ENCODE peak calls at places on chromosomes 1 and 21, in five cellular contexts. U, V, Z, I and M are unnamed samples.

GRCh38 chr21:30668776-30669175 is 26.1 kb downstream of the KRTAP20-3 start:
- DNase-seq in Z (no peak), I (no peak), V (no peak), U (no peak), M (no peak)

GRCh38 chr1:246566808-246567154 is 525 bp downstream of the CNST start:
- DNase-seq in V (no peak), Z (no peak), I (no peak), U (no peak), M (no peak)

GRCh38 chr1:55375617-55376258 is 160.6 kb upstream of the USP24 start:
- DNase-seq in I (peak; percentile 70), U (peak; percentile 25), V (peak; percentile 33), Z (no peak), M (no peak)

GRCh38 chr1:236862615-236863211 is 67.6 kb downstream of the MTR start:
- DNase-seq in Z (no peak), U (no peak), V (no peak), I (no peak), M (no peak)

GRCh38 chr1:186617860-186618780 is 62.1 kb downstream of the PTGS2 start:
- DNase-seq in Z (peak; percentile 73), I (no peak), V (no peak), U (peak; percentile 34), M (peak; percentile 68)

GRCh38 chr1:119815361-119815760 is 4.1 kb upstream of the REG4 start:
- DNase-seq in I (no peak), Z (no peak), V (no peak), U (no peak), M (no peak)

GRCh38 chr1:92916899-92917298 is 44.4 kb downstream of the DIPK1A start:
- DNase-seq in V (no peak), I (no peak), U (no peak), Z (no peak), M (no peak)

GRCh38 chr1:75125161-75125681 is 9.0 kb upstream of the LHX8 start:
- DNase-seq in Z (no peak), U (no peak), I (no peak), V (no peak), M (no peak)

GRCh38 chr1:181551249-181551648 is 67.9 kb downstream of the CACNA1E start:
- DNase-seq in U (no peak), V (no peak), Z (no peak), I (peak; percentile 29), M (no peak)

GRCh38 chr1:30273456-30273855 is 449.9 kb downstream of the MATN1 start:
- DNase-seq in U (no peak), I (no peak), Z (no peak), V (peak; percentile 10), M (no peak)

GRCh38 chr1:167196185-167196584 is 24.5 kb upstream of the POU2F1 start:
- DNase-seq in Z (no peak), V (no peak), U (no peak), I (no peak), M (no peak)

GRCh38 chr1:155379180-155379876 is 58.6 kb downstream of the RUSC1 start:
- DNase-seq in U (no peak), I (peak; percentile 5), V (no peak), Z (no peak), M (no peak)

GRCh38 chr1:116769561-116769977 is 15.3 kb downstream of the CD2 start:
- DNase-seq in U (no peak), Z (no peak), V (no peak), I (no peak), M (no peak)

GRCh38 chr1:181483084-181483559 is at the start of gene CACNA1E:
- DNase-seq in I (no peak), U (no peak), Z (no peak), V (no peak), M (no peak)

GRCh38 chr1:44842763-44843655 is at the start of gene PTCH2:
- DNase-seq in I (peak; percentile 96), U (no peak), V (peak; percentile 92), Z (peak; percentile 67), M (peak; percentile 82)

GRCh38 chr1:239125027-239125426 is 261.3 kb upstream of the CHRM3 start:
- DNase-seq in Z (no peak), I (peak; percentile 3), U (no peak), V (peak; percentile 65), M (no peak)

GRCh38 chr1:72892461-72892860 is 610.1 kb upstream of the NEGR1 start:
- DNase-seq in Z (no peak), U (no peak), I (no peak), V (no peak), M (no peak)

GRCh38 chr21:42025392-42026071 is 15.4 kb upstream of the ZBTB21 start:
- DNase-seq in Z (peak; percentile 37), I (no peak), V (no peak), U (no peak), M (no peak)

GRCh38 chr1:225259542-225259941 is 168.3 kb downstream of the LBR start:
- DNase-seq in U (no peak), I (no peak), Z (no peak), V (no peak), M (no peak)

GRCh38 chr1:65317866-65318653 is 8.7 kb downstream of the DNAJC6 start:
- DNase-seq in V (no peak), Z (no peak), U (no peak), I (no peak), M (no peak)

GRCh38 chr1:7100479-7100878 is 315.2 kb downstream of the CAMTA1 start:
- DNase-seq in U (no peak), V (no peak), Z (no peak), I (no peak), M (no peak)

GRCh38 chr1:236282159-236282716 is 480 bp upstream of the ERO1B start:
- DNase-seq in Z (no peak), V (no peak), I (no peak), U (no peak), M (no peak)

GRCh38 chr1:44316231-44316759 is 38.8 kb downstream of the ERI3 start:
- DNase-seq in I (no peak), V (no peak), Z (no peak), U (no peak), M (no peak)

GRCh38 chr1:25703671-25704637 is 87.4 kb downstream of the MAN1C1 start:
- DNase-seq in U (no peak), Z (no peak), I (no peak), V (no peak), M (no peak)

GRCh38 chr1:17828991-17829390 is 73.9 kb downstream of the ACTL8 start:
- DNase-seq in U (no peak), Z (no peak), V (no peak), I (no peak), M (no peak)

GRCh38 chr1:119737040-119737682 is 25.4 kb downstream of the PHGDH start:
- DNase-seq in I (peak; percentile 32), V (no peak), U (no peak), Z (no peak), M (no peak)

GRCh38 chr1:10911274-10912166 is 100.9 kb upstream of the TARDBP start:
- DNase-seq in Z (peak; percentile 19), U (no peak), I (no peak), V (no peak), M (no peak)

GRCh38 chr1:110515896-110516295 is 3.1 kb downstream of the KCNA10 start:
- DNase-seq in Z (no peak), I (no peak), U (no peak), V (no peak), M (no peak)

GRCh38 chr1:14896381-14897079 is 257.0 kb upstream of the TMEM51 start:
- DNase-seq in V (no peak), Z (no peak), I (no peak), U (no peak), M (no peak)

GRCh38 chr1:178310685-178311105 is 186.1 kb downstream of the CLEC20A start:
- DNase-seq in U (peak; percentile 15), I (peak; percentile 78), Z (no peak), V (no peak), M (no peak)

GRCh38 chr1:171898956-171899355 is 57.7 kb downstream of the DNM3 start:
- DNase-seq in U (no peak), V (peak; percentile 64), Z (no peak), I (peak; percentile 11), M (no peak)

GRCh38 chr1:160006312-160006940 is 25.4 kb downstream of the PIGM start:
- DNase-seq in V (peak; percentile 83), Z (peak; percentile 86), I (peak; percentile 80), U (peak; percentile 76), M (peak; percentile 23)

GRCh38 chr1:217140041-217140901 is 417.0 kb upstream of the ESRRG start:
- DNase-seq in V (peak; percentile 58), I (peak; percentile 75), U (no peak), Z (no peak), M (no peak)
- H3K4me1 ChIP-seq in V (peaks cover 3% of the 10 kb centered on the region), I (peaks cover 37% of the 10 kb centered on the region), U (no peaks in the 10 kb centered on the region), Z (no peaks in the 10 kb centered on the region), M (peaks cover 3% of the 10 kb centered on the region)

GRCh38 chr21:43727571-43728466 is 8.9 kb downstream of the PDXK start:
- DNase-seq in Z (peak; percentile 81), I (no peak), U (peak; percentile 75), V (peak; percentile 50), M (no peak)

GRCh38 chr21:43731476-43731875 is 12.5 kb downstream of the PDXK start:
- DNase-seq in V (no peak), I (no peak), U (no peak), Z (no peak), M (no peak)

GRCh38 chr21:43731891-43732711 is 13.2 kb downstream of the PDXK start:
- DNase-seq in Z (no peak), U (no peak), I (no peak), V (no peak), M (no peak)

GRCh38 chr21:43726686-43727570 is 8.0 kb downstream of the PDXK start:
- DNase-seq in U (peak; percentile 40), Z (peak; percentile 81), I (no peak), V (no peak), M (no peak)

DNA sequence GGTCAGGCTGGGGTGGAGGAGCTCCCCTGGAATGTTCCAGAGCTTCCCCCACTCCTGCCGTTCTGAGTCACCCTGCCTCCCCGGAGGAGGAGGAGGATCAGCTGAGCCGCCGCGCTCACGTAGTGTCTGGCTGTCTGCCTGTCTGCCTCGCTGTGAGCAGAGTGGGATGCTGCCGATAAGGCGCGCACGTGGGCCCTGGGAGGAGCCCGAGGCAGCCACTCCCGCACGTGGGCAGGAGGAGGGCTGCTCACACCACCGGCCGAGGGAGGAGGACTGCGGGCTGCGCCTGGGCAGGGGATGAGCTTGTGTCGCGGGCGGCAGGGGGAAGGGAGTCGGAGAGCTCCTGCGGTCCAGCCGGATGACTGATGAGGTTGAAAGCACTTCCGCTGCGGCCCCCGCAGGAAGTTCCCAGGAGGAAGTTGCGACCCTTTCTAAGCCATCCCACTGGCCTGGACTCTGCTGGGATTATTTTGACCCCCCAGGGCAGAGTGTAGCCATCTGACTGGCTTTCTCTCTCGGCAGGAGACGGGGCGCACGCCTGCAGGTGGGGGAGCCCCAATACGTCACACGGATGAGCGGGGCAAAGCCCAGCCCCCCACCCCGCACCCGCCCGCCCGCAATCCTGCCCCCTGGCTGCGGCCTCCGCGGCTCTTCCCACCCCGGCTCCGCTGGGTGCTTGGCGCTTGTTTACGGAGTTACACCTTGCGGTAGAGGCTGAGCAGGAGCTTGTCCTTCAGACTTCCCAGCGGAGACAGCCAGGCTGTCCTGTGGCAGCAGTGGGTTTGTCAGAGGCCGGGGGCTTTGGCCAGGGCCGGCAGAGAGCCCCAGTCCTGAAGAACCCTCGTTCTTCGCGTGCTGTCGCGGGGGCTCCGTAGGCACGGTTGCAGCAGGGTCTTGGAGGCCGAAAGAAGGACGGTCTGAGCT is 9.8 kb downstream of the PDXK start:
- DNase-seq in V (peak; percentile 87), Z (peak; percentile 96), I (peak; percentile 87), U (peak; percentile 87), M (peak; percentile 89)
- TF ChIP-seq CTCF in V (peak; percentile 72), Z (peak; percentile 42), I (peak; percentile 20), U (no peak), M (peak; percentile 48)

GRCh38 chr1:3652538-3653285 is 396 bp downstream of the TP73 start:
- DNase-seq in V (peak; percentile 63), I (no peak), U (peak; percentile 33), Z (no peak), M (no peak)
- H3K4me1 ChIP-seq in V (no peaks in the 10 kb centered on the region), I (no peaks in the 10 kb centered on the region), U (peaks cover 7% of the 10 kb centered on the region), Z (peaks cover 40% of the 10 kb centered on the region), M (peaks cover 34% of the 10 kb centered on the region)

GRCh38 chr1:24127134-24127800 is 15.3 kb upstream of the MYOM3 start:
- DNase-seq in V (no peak), Z (no peak), U (no peak), I (no peak), M (no peak)
- TF ChIP-seq CTCF in V (no peak), Z (no peak), U (no peak), I (no peak), M (no peak)